ENCODE peak calls at places on chromosomes 5 and 9, in seven cellular contexts. One of them, this sample, is unnamed.

GRCh38 chr9:115615821-115616665 is 498.1 kb upstream of the TNC start:
- DNase-seq in transverse colon: no peak
- DNase-seq in heart right ventricle: no peak
- DNase-seq in uterus: no peak
- DNase-seq in stomach: no peak
- DNase-seq in OCI-M1: no peak
- DNase-seq in stimulated activated CD8-positive, alpha-beta memory T cell treated with anti-CD3 and anti-CD28 coated beads, Interleukin-12 subunit alpha, Interleukin-12 subunit beta, amount 100 ng/mL, for 1 hour: no peak
- DNase-seq in this sample: no peak

GRCh38 chr9:99825158-99826046 is 3.7 kb downstream of the NR4A3 start:
- DNase-seq in stomach: no peak
- DNase-seq in OCI-M1: no peak
- DNase-seq in transverse colon: peak; percentile 9
- DNase-seq in stimulated activated CD8-positive, alpha-beta memory T cell treated with anti-CD3 and anti-CD28 coated beads, Interleukin-12 subunit alpha, Interleukin-12 subunit beta, amount 100 ng/mL, for 1 hour: no peak
- DNase-seq in heart right ventricle: no peak
- DNase-seq in uterus: no peak
- DNase-seq in this sample: no peak

GRCh38 chr5:127011151-127011550 is 19.2 kb downstream of the MARCHF3 start:
- DNase-seq in OCI-M1: no peak
- DNase-seq in stomach: no peak
- DNase-seq in heart right ventricle: no peak
- DNase-seq in stimulated activated CD8-positive, alpha-beta memory T cell treated with anti-CD3 and anti-CD28 coated beads, Interleukin-12 subunit alpha, Interleukin-12 subunit beta, amount 100 ng/mL, for 1 hour: no peak
- DNase-seq in uterus: no peak
- DNase-seq in transverse colon: no peak
- DNase-seq in this sample: no peak

GRCh38 chr5:10987881-10988504 is 227.0 kb upstream of the DAP start:
- DNase-seq in uterus: no peak
- DNase-seq in OCI-M1: peak; percentile 83
- DNase-seq in heart right ventricle: peak; percentile 77
- DNase-seq in transverse colon: peak; percentile 62
- DNase-seq in stomach: peak; percentile 73
- DNase-seq in stimulated activated CD8-positive, alpha-beta memory T cell treated with anti-CD3 and anti-CD28 coated beads, Interleukin-12 subunit alpha, Interleukin-12 subunit beta, amount 100 ng/mL, for 1 hour: peak; percentile 12
- DNase-seq in this sample: peak; percentile 40

GRCh38 chr9:136228107-136228875 is 17.3 kb downstream of the QSOX2 start:
- DNase-seq in uterus: no peak
- DNase-seq in OCI-M1: no peak
- DNase-seq in heart right ventricle: no peak
- DNase-seq in stomach: no peak
- DNase-seq in stimulated activated CD8-positive, alpha-beta memory T cell treated with anti-CD3 and anti-CD28 coated beads, Interleukin-12 subunit alpha, Interleukin-12 subunit beta, amount 100 ng/mL, for 1 hour: no peak
- DNase-seq in transverse colon: no peak
- DNase-seq in this sample: no peak

GRCh38 chr9:100064872-100065581 is 33.8 kb downstream of the ERP44 start:
- DNase-seq in heart right ventricle: no peak
- DNase-seq in uterus: no peak
- DNase-seq in transverse colon: no peak
- DNase-seq in stimulated activated CD8-positive, alpha-beta memory T cell treated with anti-CD3 and anti-CD28 coated beads, Interleukin-12 subunit alpha, Interleukin-12 subunit beta, amount 100 ng/mL, for 1 hour: no peak
- DNase-seq in stomach: no peak
- DNase-seq in OCI-M1: no peak
- DNase-seq in this sample: no peak

GRCh38 chr9:118529210-118529609 is 825.0 kb downstream of the TLR4 start:
- DNase-seq in transverse colon: no peak
- DNase-seq in stomach: no peak
- DNase-seq in OCI-M1: peak; percentile 16
- DNase-seq in heart right ventricle: peak; percentile 32
- DNase-seq in uterus: no peak
- DNase-seq in stimulated activated CD8-positive, alpha-beta memory T cell treated with anti-CD3 and anti-CD28 coated beads, Interleukin-12 subunit alpha, Interleukin-12 subunit beta, amount 100 ng/mL, for 1 hour: no peak
- DNase-seq in this sample: no peak

GRCh38 chr5:65693121-65693520 is 28.8 kb downstream of the SGTB start:
- DNase-seq in stomach: no peak
- DNase-seq in transverse colon: no peak
- DNase-seq in OCI-M1: no peak
- DNase-seq in stimulated activated CD8-positive, alpha-beta memory T cell treated with anti-CD3 and anti-CD28 coated beads, Interleukin-12 subunit alpha, Interleukin-12 subunit beta, amount 100 ng/mL, for 1 hour: no peak
- DNase-seq in heart right ventricle: no peak
- DNase-seq in uterus: no peak
- DNase-seq in this sample: no peak

GRCh38 chr5:93580387-93581100 is 475 bp downstream of the NR2F1-AS1 start:
- DNase-seq in stimulated activated CD8-positive, alpha-beta memory T cell treated with anti-CD3 and anti-CD28 coated beads, Interleukin-12 subunit alpha, Interleukin-12 subunit beta, amount 100 ng/mL, for 1 hour: no peak
- DNase-seq in heart right ventricle: no peak
- DNase-seq in OCI-M1: no peak
- DNase-seq in stomach: no peak
- DNase-seq in transverse colon: no peak
- DNase-seq in uterus: no peak
- DNase-seq in this sample: no peak

GRCh38 chr5:34930527-34930844 is 1.1 kb downstream of the DNAJC21 start:
- DNase-seq in heart right ventricle: no peak
- DNase-seq in OCI-M1: peak; percentile 61
- DNase-seq in uterus: no peak
- DNase-seq in stimulated activated CD8-positive, alpha-beta memory T cell treated with anti-CD3 and anti-CD28 coated beads, Interleukin-12 subunit alpha, Interleukin-12 subunit beta, amount 100 ng/mL, for 1 hour: no peak
- DNase-seq in transverse colon: no peak
- DNase-seq in stomach: no peak
- DNase-seq in this sample: no peak

GRCh38 chr9:98770717-98771116 is 25.6 kb downstream of the ANKS6 start:
- DNase-seq in heart right ventricle: no peak
- DNase-seq in transverse colon: no peak
- DNase-seq in stimulated activated CD8-positive, alpha-beta memory T cell treated with anti-CD3 and anti-CD28 coated beads, Interleukin-12 subunit alpha, Interleukin-12 subunit beta, amount 100 ng/mL, for 1 hour: no peak
- DNase-seq in stomach: no peak
- DNase-seq in OCI-M1: no peak
- DNase-seq in uterus: no peak
- DNase-seq in this sample: no peak

GRCh38 chr5:151708126-151708525 is 21.4 kb upstream of the SPARC start:
- DNase-seq in OCI-M1: no peak
- DNase-seq in stimulated activated CD8-positive, alpha-beta memory T cell treated with anti-CD3 and anti-CD28 coated beads, Interleukin-12 subunit alpha, Interleukin-12 subunit beta, amount 100 ng/mL, for 1 hour: no peak
- DNase-seq in stomach: no peak
- DNase-seq in transverse colon: peak; percentile 30
- DNase-seq in uterus: no peak
- DNase-seq in heart right ventricle: no peak
- DNase-seq in this sample: peak; percentile 63

GRCh38 chr9:94002316-94003140 is 47.4 kb upstream of the BARX1 start:
- DNase-seq in stomach: peak; percentile 56
- DNase-seq in stimulated activated CD8-positive, alpha-beta memory T cell treated with anti-CD3 and anti-CD28 coated beads, Interleukin-12 subunit alpha, Interleukin-12 subunit beta, amount 100 ng/mL, for 1 hour: no peak
- DNase-seq in transverse colon: peak; percentile 16
- DNase-seq in uterus: no peak
- DNase-seq in heart right ventricle: no peak
- DNase-seq in OCI-M1: peak; percentile 67
- DNase-seq in this sample: peak; percentile 25

GRCh38 chr5:166648736-166649135 is 1642.7 kb upstream of the WWC1 start:
- DNase-seq in heart right ventricle: no peak
- DNase-seq in uterus: no peak
- DNase-seq in transverse colon: no peak
- DNase-seq in OCI-M1: no peak
- DNase-seq in stomach: no peak
- DNase-seq in stimulated activated CD8-positive, alpha-beta memory T cell treated with anti-CD3 and anti-CD28 coated beads, Interleukin-12 subunit alpha, Interleukin-12 subunit beta, amount 100 ng/mL, for 1 hour: no peak
- DNase-seq in this sample: no peak

GRCh38 chr5:14158890-14159666 is 15.9 kb downstream of the TRIO start:
- DNase-seq in uterus: no peak
- DNase-seq in heart right ventricle: no peak
- DNase-seq in stomach: no peak
- DNase-seq in transverse colon: no peak
- DNase-seq in stimulated activated CD8-positive, alpha-beta memory T cell treated with anti-CD3 and anti-CD28 coated beads, Interleukin-12 subunit alpha, Interleukin-12 subunit beta, amount 100 ng/mL, for 1 hour: no peak
- DNase-seq in OCI-M1: no peak
- DNase-seq in this sample: no peak

GRCh38 chr9:8859416-8859815 is 1059.8 kb upstream of the DMAC1 start:
- DNase-seq in OCI-M1: no peak
- DNase-seq in stimulated activated CD8-positive, alpha-beta memory T cell treated with anti-CD3 and anti-CD28 coated beads, Interleukin-12 subunit alpha, Interleukin-12 subunit beta, amount 100 ng/mL, for 1 hour: no peak
- DNase-seq in uterus: no peak
- DNase-seq in stomach: no peak
- DNase-seq in transverse colon: no peak
- DNase-seq in heart right ventricle: no peak
- DNase-seq in this sample: no peak

GRCh38 chr5:104189909-104190308 is 627.3 kb upstream of the NUDT12 start:
- DNase-seq in stimulated activated CD8-positive, alpha-beta memory T cell treated with anti-CD3 and anti-CD28 coated beads, Interleukin-12 subunit alpha, Interleukin-12 subunit beta, amount 100 ng/mL, for 1 hour: no peak
- DNase-seq in transverse colon: no peak
- DNase-seq in stomach: no peak
- DNase-seq in OCI-M1: peak; percentile 65
- DNase-seq in uterus: no peak
- DNase-seq in heart right ventricle: no peak
- DNase-seq in this sample: no peak

GRCh38 chr9:38067611-38067891 is 1.5 kb downstream of the SHB start:
- DNase-seq in stimulated activated CD8-positive, alpha-beta memory T cell treated with anti-CD3 and anti-CD28 coated beads, Interleukin-12 subunit alpha, Interleukin-12 subunit beta, amount 100 ng/mL, for 1 hour: no peak
- DNase-seq in stomach: peak; percentile 44
- DNase-seq in heart right ventricle: no peak
- DNase-seq in transverse colon: peak; percentile 43
- DNase-seq in OCI-M1: no peak
- DNase-seq in uterus: no peak
- DNase-seq in this sample: peak; percentile 62

GRCh38 chr9:34326690-34327089 is 2.4 kb downstream of the KIF24 start:
- DNase-seq in stimulated activated CD8-positive, alpha-beta memory T cell treated with anti-CD3 and anti-CD28 coated beads, Interleukin-12 subunit alpha, Interleukin-12 subunit beta, amount 100 ng/mL, for 1 hour: no peak
- DNase-seq in transverse colon: no peak
- DNase-seq in stomach: no peak
- DNase-seq in OCI-M1: peak; percentile 14
- DNase-seq in heart right ventricle: no peak
- DNase-seq in uterus: no peak
- DNase-seq in this sample: no peak

GRCh38 chr5:139431706-139432105 is 7.6 kb downstream of the DNAJC18 start:
- DNase-seq in stimulated activated CD8-positive, alpha-beta memory T cell treated with anti-CD3 and anti-CD28 coated beads, Interleukin-12 subunit alpha, Interleukin-12 subunit beta, amount 100 ng/mL, for 1 hour: no peak
- DNase-seq in transverse colon: no peak
- DNase-seq in uterus: no peak
- DNase-seq in OCI-M1: no peak
- DNase-seq in stomach: no peak
- DNase-seq in heart right ventricle: no peak
- DNase-seq in this sample: no peak

GRCh38 chr5:97629281-97629680 is 446.2 kb upstream of the RIOK2 start:
- DNase-seq in OCI-M1: no peak
- DNase-seq in stomach: no peak
- DNase-seq in heart right ventricle: peak; percentile 58
- DNase-seq in uterus: no peak
- DNase-seq in transverse colon: no peak
- DNase-seq in stimulated activated CD8-positive, alpha-beta memory T cell treated with anti-CD3 and anti-CD28 coated beads, Interleukin-12 subunit alpha, Interleukin-12 subunit beta, amount 100 ng/mL, for 1 hour: no peak
- DNase-seq in this sample: no peak

GRCh38 chr5:92979716-92980115 is 601.3 kb downstream of the NR2F1-AS1 start:
- DNase-seq in transverse colon: no peak
- DNase-seq in stomach: no peak
- DNase-seq in stimulated activated CD8-positive, alpha-beta memory T cell treated with anti-CD3 and anti-CD28 coated beads, Interleukin-12 subunit alpha, Interleukin-12 subunit beta, amount 100 ng/mL, for 1 hour: no peak
- DNase-seq in OCI-M1: no peak
- DNase-seq in heart right ventricle: no peak
- DNase-seq in uterus: no peak
- DNase-seq in this sample: no peak

This sample was measured in left colon.